ENCODE peak calls at places on chromosome 15, in eight cellular contexts. N, T, P, K, L, S, Q and U are unnamed samples. For H3K27me3, the result is how much of the 10 kb centered on the place peaks cover.

GRCh38 chr15:48966595-48967301 is 3.0 kb upstream of the SHC4 start:
- DNase-seq in N (no peak), T (no peak), P (no peak), K (no peak), L (no peak), S (no peak), Q (no peak), U (peak)

GRCh38 chr15:99957642-99958013 is 224.4 kb upstream of the LYSMD4 start:
- DNase-seq in N (no peak), T (no peak), P (no peak), K (no peak), L (no peak), S (no peak), Q (no peak), U (no peak)

GRCh38 chr15:52115598-52116427 is 3.2 kb upstream of the BCL2L10 start:
- DNase-seq in N (no peak), T (no peak), P (peak), K (no peak), L (peak), S (no peak), Q (no peak), U (no peak)

GRCh38 chr15:80242132-80242769 is 9.8 kb downstream of the CTXND1 start:
- DNase-seq in N (no peak), T (no peak), P (no peak), K (peak), L (peak), S (no peak), Q (no peak), U (no peak)

GRCh38 chr15:79311901-79312553 is 1.1 kb downstream of the TMED3 start:
- DNase-seq in N (no peak), T (no peak), P (no peak), K (no peak), L (no peak), S (no peak), Q (no peak), U (no peak)

GRCh38 chr15:95734422-95735316 is 595.8 kb upstream of the NR2F2 start:
- DNase-seq in N (no peak), T (no peak), P (no peak), K (no peak), L (no peak), S (no peak), Q (no peak), U (no peak)

GRCh38 chr15:43950551-43950950 is 123.7 kb downstream of the WDR76 start:
- DNase-seq in N (no peak), T (no peak), P (no peak), K (no peak), L (no peak), S (no peak), Q (no peak), U (no peak)

GRCh38 chr15:44010114-44010513 is 183.3 kb downstream of the WDR76 start:
- DNase-seq in N (no peak), T (no peak), P (no peak), K (no peak), L (no peak), S (no peak), Q (no peak), U (peak)

GRCh38 chr15:44137750-44138149 is 57.3 kb downstream of the FRMD5 start:
- DNase-seq in N (no peak), T (no peak), P (no peak), K (no peak), L (no peak), S (peak), Q (no peak), U (no peak)

GRCh38 chr15:31387483-31388118 is 61.0 kb downstream of the KLF13 start:
- DNase-seq in N (no peak), T (peak), P (peak), K (no peak), L (no peak), S (peak), Q (peak), U (no peak)

GRCh38 chr15:50471072-50471471 is 46.9 kb downstream of the USP8 start:
- DNase-seq in N (no peak), T (no peak), P (no peak), K (no peak), L (no peak), S (no peak), Q (no peak), U (no peak)

GRCh38 chr15:20351448-20351961 is 190.1 kb downstream of the GOLGA6L6 start:
- DNase-seq in N (peak), T (no peak), P (peak), K (no peak), L (peak), S (no peak), Q (peak), U (no peak)

GRCh38 chr15:57551717-57552677 is 39.7 kb upstream of the MYZAP start:
- DNase-seq in N (no peak), T (peak), P (peak), K (peak), L (peak), S (no peak), Q (no peak), U (peak)

GRCh38 chr15:63870403-63871209 is 36.9 kb upstream of the HERC1 start:
- DNase-seq in N (no peak), T (peak), P (no peak), K (peak), L (peak), S (peak), Q (no peak), U (peak)

GRCh38 chr15:67146214-67146613 is 80.8 kb downstream of the SMAD3 start:
- DNase-seq in N (no peak), T (no peak), P (peak), K (no peak), L (no peak), S (peak), Q (peak), U (peak)

GRCh38 chr15:68054658-68055223 is 626 bp downstream of the PIAS1 start:
- DNase-seq in N (peak), T (peak), P (peak), K (peak), L (peak), S (peak), Q (peak), U (no peak)

GRCh38 chr15:77024273-77025065 is 29.5 kb downstream of the PSTPIP1 start:
- DNase-seq in N (peak), T (peak), P (peak), K (peak), L (peak), S (peak), Q (peak), U (no peak)

GRCh38 chr15:35530698-35531097 is 15.3 kb downstream of the DPH6 start:
- DNase-seq in N (no peak), T (no peak), P (peak), K (no peak), L (no peak), S (no peak), Q (no peak), U (no peak)

GRCh38 chr15:63997715-63998442 is 48.4 kb downstream of the DAPK2 start:
- DNase-seq in N (no peak), T (no peak), P (no peak), K (no peak), L (no peak), S (no peak), Q (no peak), U (no peak)

GRCh38 chr15:80127911-80128310 is 24.9 kb upstream of the FAH start:
- DNase-seq in N (no peak), T (no peak), P (no peak), K (no peak), L (no peak), S (no peak), Q (no peak), U (no peak)

GRCh38 chr15:50764331-50765201 is 940 bp downstream of the SPPL2A start:
- DNase-seq in N (no peak), T (no peak), P (no peak), K (no peak), L (no peak), S (no peak), Q (no peak), U (no peak)

GRCh38 chr15:63218114-63218808 is 28.9 kb downstream of the RAB8B start:
- DNase-seq in N (no peak), T (no peak), P (no peak), K (no peak), L (no peak), S (no peak), Q (no peak), U (no peak)

GRCh38 chr15:57439128-57440030 is 63.1 kb downstream of the CGNL1 start:
- DNase-seq in N (no peak), T (no peak), P (no peak), K (no peak), L (no peak), S (no peak), Q (no peak), U (no peak)

GRCh38 chr15:93018574-93018973 is 70.4 kb downstream of the RGMA start:
- DNase-seq in N (no peak), T (no peak), P (no peak), K (no peak), L (no peak), S (no peak), Q (no peak), U (no peak)

GRCh38 chr15:51649659-51650521 is 27.3 kb upstream of the DMXL2 start:
- DNase-seq in N (no peak), T (peak), P (peak), K (peak), L (peak), S (peak), Q (no peak), U (peak)

GRCh38 chr15:81296673-81297072 is 27.3 kb downstream of the STARD5 start:
- DNase-seq in N (no peak), T (peak), P (no peak), K (no peak), L (no peak), S (no peak), Q (no peak), U (no peak)

GRCh38 chr15:81000144-81000625 is 538 bp upstream of the TLNRD1 start:
- DNase-seq in N (no peak), T (no peak), P (no peak), K (no peak), L (no peak), S (no peak), Q (no peak), U (no peak)

GRCh38 chr15:36591534-36592411 is 12.3 kb downstream of the CDIN1 start:
- DNase-seq in N (no peak), T (peak), P (no peak), K (no peak), L (no peak), S (no peak), Q (no peak), U (no peak)

GRCh38 chr15:99324082-99324620 is 72.9 kb downstream of the LRRC28 start:
- DNase-seq in N (no peak), T (no peak), P (no peak), K (no peak), L (no peak), S (no peak), Q (no peak), U (peak)

GRCh38 chr15:60798821-60799220 is 319.9 kb upstream of the ICE2 start:
- DNase-seq in N (no peak), T (no peak), P (no peak), K (no peak), L (no peak), S (peak), Q (no peak), U (peak)

GRCh38 chr15:67460521-67460920 is 60.4 kb upstream of the C15orf61 start:
- DNase-seq in N (no peak), T (no peak), P (no peak), K (no peak), L (no peak), S (no peak), Q (no peak), U (no peak)

GRCh38 chr15:74956648-74957300 is at the start of gene RPP25:
- DNase-seq in N (peak), T (peak), P (peak), K (peak), L (peak), S (peak), Q (peak), U (no peak)

GRCh38 chr15:49620174-49620573 is 444 bp downstream of the FAM227B start:
- DNase-seq in N (no peak), T (no peak), P (no peak), K (no peak), L (no peak), S (no peak), Q (no peak), U (no peak)

GRCh38 chr15:45351229-45351628 is 27.1 kb downstream of the GATM start:
- DNase-seq in N (no peak), T (no peak), P (no peak), K (no peak), L (no peak), S (no peak), Q (no peak), U (no peak)

DNA sequence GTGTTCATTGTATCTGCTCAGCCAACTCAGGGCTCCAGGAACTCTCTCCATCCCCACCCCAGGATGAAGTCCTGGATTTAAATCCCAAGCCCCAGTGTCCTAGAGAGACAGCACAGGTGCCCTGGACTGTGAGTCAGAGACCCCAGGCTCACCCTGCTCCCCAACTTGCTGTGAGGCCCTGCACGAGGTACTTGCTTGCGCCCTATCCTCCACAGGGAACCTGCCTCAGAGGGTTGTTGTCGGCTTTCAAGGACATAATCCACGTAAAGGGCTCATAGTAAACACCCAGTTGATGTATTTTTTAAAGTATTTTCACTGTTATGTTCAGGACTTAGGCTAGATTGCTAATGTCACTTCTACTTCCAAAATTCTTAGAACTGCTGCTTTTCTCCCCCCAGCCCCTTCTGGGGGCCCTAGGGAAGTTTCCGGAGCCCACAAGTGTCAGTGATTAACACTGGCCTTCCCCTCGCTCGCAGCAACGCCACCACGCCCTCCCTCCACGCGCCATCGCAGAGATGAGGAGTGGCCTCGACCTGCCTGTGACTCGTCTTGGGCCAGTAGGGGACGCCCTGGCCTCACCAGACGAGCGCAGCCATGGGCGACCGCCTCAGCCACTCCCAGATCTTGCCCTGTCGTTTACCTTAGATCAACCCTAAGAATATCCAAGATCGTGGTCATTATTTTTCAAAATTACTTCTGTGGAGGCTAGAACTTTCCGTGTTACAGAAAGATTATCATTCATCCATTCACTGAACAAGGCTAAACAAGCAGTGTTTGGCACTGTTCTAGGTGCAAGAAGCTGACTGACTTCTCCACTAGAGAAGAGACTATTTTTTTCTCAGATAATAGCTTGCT is 6.0 kb upstream of the SRP14 start:
- DNase-seq in N (peak), T (peak), P (peak), K (no peak), L (peak), S (peak), Q (peak), U (no peak)
- H3K4me3 ChIP-seq in N (no peak), T (no peak), P (no peak), K (no peak), L (no peak), S (no peak), Q (no peak), U (peak)

DNA sequence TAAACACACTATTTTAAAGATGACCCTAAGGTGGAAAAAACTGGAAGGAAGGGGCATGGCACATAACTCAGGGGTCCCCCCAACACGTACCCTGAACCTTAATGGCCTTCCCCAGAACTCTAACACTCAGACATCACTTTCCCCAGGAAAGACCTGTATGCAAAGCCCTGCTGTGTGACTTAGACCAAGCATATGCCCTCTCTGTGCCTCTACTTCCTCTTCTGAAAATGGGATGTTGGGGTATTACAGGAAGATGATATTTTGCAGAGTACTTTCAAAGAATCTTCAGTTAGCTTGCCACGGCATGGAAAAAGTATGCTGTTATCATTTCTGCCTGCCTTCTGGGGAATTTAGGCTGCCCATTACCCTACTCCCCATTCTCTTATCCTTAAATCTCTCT is 7.2 kb upstream of the INSYN1 start:
- DNase-seq in N (no peak), T (no peak), P (no peak), K (no peak), L (no peak), S (no peak), Q (no peak), U (no peak)
- H3K27me3 ChIP-seq in N (under half), T (under half), P (under half), K (under half), L (under half), S (under half), Q (under half), U (half or more)

GRCh38 chr15:65101891-65102708 is 12.9 kb downstream of the UBAP1L start:
- DNase-seq in N (no peak), T (no peak), P (no peak), K (no peak), L (peak), S (no peak), Q (no peak), U (no peak)
- H3K4me3 ChIP-seq in N (no peak), T (no peak), P (no peak), K (peak), L (peak), S (no peak), Q (no peak), U (no peak)

GRCh38 chr15:62165793-62166380 is 802 bp upstream of the C2CD4B start:
- DNase-seq in N (no peak), T (peak), P (no peak), K (no peak), L (no peak), S (no peak), Q (no peak), U (no peak)

GRCh38 chr15:62164500-62165028 is 521 bp downstream of the C2CD4B start:
- DNase-seq in N (no peak), T (peak), P (no peak), K (no peak), L (peak), S (no peak), Q (peak), U (no peak)

GRCh38 chr15:62163847-62164499 is 1.1 kb downstream of the C2CD4B start:
- DNase-seq in N (no peak), T (no peak), P (peak), K (no peak), L (peak), S (no peak), Q (peak), U (no peak)

GRCh38 chr15:62165029-62165792 is at the start of gene C2CD4B:
- DNase-seq in N (peak), T (peak), P (peak), K (no peak), L (peak), S (peak), Q (peak), U (no peak)

GRCh38 chr15:62163397-62163796 is 1.7 kb downstream of the C2CD4B start:
- DNase-seq in N (no peak), T (no peak), P (no peak), K (no peak), L (no peak), S (no peak), Q (no peak), U (no peak)
- H3K27me3 ChIP-seq in N (under half), T (under half), P (under half), K (half or more), L (under half), S (under half), Q (under half), U (half or more)

GRCh38 chr15:70573121-70573850 is 190.1 kb downstream of the UACA start:
- DNase-seq in N (no peak), T (no peak), P (no peak), K (no peak), L (no peak), S (no peak), Q (no peak), U (no peak)
- H3K4me3 ChIP-seq in N (no peak), T (no peak), P (no peak), K (no peak), L (no peak), S (no peak), Q (no peak), U (no peak)

DNA sequence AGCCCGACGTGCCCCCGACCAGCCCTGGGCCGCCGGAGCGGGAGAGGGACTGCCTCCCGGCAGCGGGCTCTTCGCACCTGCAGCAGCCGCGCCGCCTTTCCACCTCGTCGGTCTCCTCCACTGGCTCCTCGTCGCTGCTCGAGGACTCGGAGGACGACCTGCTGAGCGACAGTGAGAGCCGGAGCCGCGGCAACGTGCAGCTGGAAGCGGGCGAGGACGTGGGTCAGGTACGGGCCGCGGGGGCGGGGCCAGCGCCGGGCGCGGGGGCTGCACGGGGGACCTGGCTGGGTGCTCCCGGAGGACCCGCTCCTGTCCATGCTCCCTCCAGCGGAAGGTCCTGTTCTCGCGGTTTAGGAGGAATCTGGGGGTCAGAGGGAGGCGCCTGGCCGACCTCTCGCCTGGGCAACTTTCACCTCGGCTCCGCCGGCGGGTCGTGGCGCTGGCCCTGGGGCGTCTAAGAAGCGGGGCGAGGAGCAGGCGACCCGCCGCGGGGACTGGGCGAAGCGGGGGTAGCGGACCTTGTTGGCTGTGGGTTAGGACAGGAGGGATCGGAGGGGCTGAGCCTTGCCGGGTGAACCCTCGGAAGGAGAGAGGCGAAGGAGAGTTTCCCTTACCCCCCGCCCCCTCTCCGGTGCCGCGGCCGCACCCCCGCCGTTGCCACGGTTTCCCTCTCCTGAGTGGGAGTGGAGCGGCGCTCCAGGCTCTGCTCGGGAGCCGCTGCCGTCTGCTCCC is 682 bp downstream of the ITPKA start:
- DNase-seq in N (no peak), T (no peak), P (no peak), K (no peak), L (peak), S (peak), Q (peak), U (no peak)
- H3K27me3 ChIP-seq in N (under half), T (under half), P (under half), K (half or more), L (half or more), S (under half), Q (under half), U (under half)